ENCODE peak calls at places on chromosomes 3 and 15, in seven cellular contexts. N is GM12891, S is fibroblast of lung, I is heart left ventricle, J is AG04449, C is Calu3, E is hepatocyte. Q is an unnamed sample.

GRCh38 chr15:39788800-39789565 is 6.3 kb upstream of the FSIP1 start:
- DNase-seq in I (no peak), S (no peak), E (no peak), N (no peak), C (no peak), J (no peak), Q (no peak)

GRCh38 chr3:140416686-140417085 is 261.2 kb upstream of the TRIM42 start:
- DNase-seq in S (no peak), J (no peak), I (no peak), E (no peak), N (no peak), C (no peak), Q (no peak)

GRCh38 chr15:77821188-77821958 is 188.7 kb upstream of the LINGO1 start:
- DNase-seq in C (peak), S (peak), N (peak), J (no peak), E (peak), I (peak), Q (peak)

GRCh38 chr3:10848261-10848660 is 32.2 kb downstream of the SLC6A11 start:
- DNase-seq in N (no peak), C (no peak), J (no peak), E (no peak), I (no peak), S (no peak), Q (no peak)

GRCh38 chr15:30941520-30941919 is 37.8 kb downstream of the FAN1 start:
- DNase-seq in E (no peak), J (no peak), I (no peak), S (no peak), C (no peak), N (no peak), Q (no peak)

GRCh38 chr3:150786791-150787190 is 23.8 kb upstream of the SIAH2 start:
- DNase-seq in N (no peak), E (no peak), I (no peak), S (peak), J (no peak), C (peak), Q (no peak)

GRCh38 chr3:10242182-10243065 is 5.8 kb upstream of the TATDN2 start:
- DNase-seq in I (no peak), E (no peak), J (peak), S (peak), C (no peak), N (no peak), Q (peak)

GRCh38 chr3:120348981-120349818 is at the start of gene LRRC58:
- DNase-seq in J (no peak), N (peak), C (peak), E (peak), I (peak), S (peak), Q (peak)

GRCh38 chr15:43268111-43269105 is 1.7 kb upstream of the TGM5 start:
- DNase-seq in E (no peak), C (no peak), J (no peak), S (no peak), N (no peak), I (no peak), Q (no peak)

GRCh38 chr15:43922021-43922420 is 95.2 kb downstream of the WDR76 start:
- DNase-seq in E (no peak), C (no peak), I (no peak), N (no peak), J (no peak), S (peak), Q (no peak)

GRCh38 chr3:25096536-25096935 is 331.5 kb upstream of the RARB start:
- DNase-seq in C (no peak), E (no peak), J (no peak), N (no peak), I (no peak), S (no peak), Q (no peak)

GRCh38 chr3:137768361-137769320 is 4.5 kb downstream of the SOX14 start:
- DNase-seq in J (no peak), I (no peak), C (peak), E (peak), S (no peak), N (no peak), Q (no peak)

GRCh38 chr15:42133892-42134502 is 22.4 kb downstream of the PLA2G4F start:
- DNase-seq in J (no peak), N (no peak), S (peak), I (no peak), E (peak), C (peak), Q (peak)

GRCh38 chr3:189566550-189566949 is 64.6 kb upstream of the TP63 start:
- DNase-seq in C (no peak), J (no peak), I (no peak), S (no peak), N (no peak), E (no peak), Q (no peak)